ENCODE peak calls at places on chromosomes 13 and 19, in six cellular contexts. E is NCI-H526 treated with DMSO at 0.1 percent for 48 hours, P is astrocyte of the spinal cord, N is NCI-H1092 treated with DMSO at 0.1 percent for 48 hours, O is thoracic aorta, Y is heart left ventricle. U is an unnamed sample.

GRCh38 chr13:34391071-34391470 is 551.0 kb upstream of the NBEA start:
- DNase-seq in E (no peak), P (peak; percentile 76), N (no peak), O (no peak), Y (no peak), U (no peak)

GRCh38 chr13:29676535-29676934 is 81.0 kb upstream of the SLC7A1 start:
- DNase-seq in E (no peak), P (peak; percentile 9), N (no peak), O (no peak), Y (no peak), U (no peak)

GRCh38 chr13:75279834-75280369 is 202.1 kb downstream of the TBC1D4 start:
- DNase-seq in E (peak; percentile 41), P (no peak), N (no peak), O (no peak), Y (no peak), U (no peak)

GRCh38 chr19:43624933-43625332 is 5.5 kb upstream of the ZNF428 start:
- DNase-seq in E (no peak), P (no peak), N (no peak), O (no peak), Y (no peak), U (peak; percentile 96)

GRCh38 chr19:16888629-16889371 is at the start of gene F2RL3:
- DNase-seq in E (no peak), P (no peak), N (no peak), O (no peak), Y (peak; percentile 76), U (no peak)

GRCh38 chr13:76791290-76791664 is 94.9 kb downstream of the KCTD12 start:
- DNase-seq in E (no peak), P (no peak), N (no peak), O (no peak), Y (no peak), U (peak; percentile 1)

GRCh38 chr19:56905616-56906015 is 65.1 kb upstream of the PEG3 start:
- DNase-seq in E (no peak), P (no peak), N (no peak), O (no peak), Y (no peak), U (no peak)

GRCh38 chr19:5567360-5567970 is at the start of gene TINCR:
- DNase-seq in E (no peak), P (no peak), N (no peak), O (no peak), Y (no peak), U (no peak)

GRCh38 chr13:113784645-113785024 is 25.6 kb downstream of the TMEM255B start:
- DNase-seq in E (no peak), P (no peak), N (no peak), O (no peak), Y (no peak), U (no peak)

GRCh38 chr19:36420961-36421748 is 2.7 kb upstream of the ZFP82 start:
- DNase-seq in E (no peak), P (peak; percentile 28), N (peak; percentile 28), O (no peak), Y (peak; percentile 35), U (no peak)

GRCh38 chr19:53394522-53394973 is 401 bp upstream of the ZNF765 start:
- DNase-seq in E (no peak), P (no peak), N (peak; percentile 52), O (peak; percentile 18), Y (peak; percentile 79), U (no peak)

GRCh38 chr13:76828316-76828741 is 57.9 kb downstream of the KCTD12 start:
- DNase-seq in E (no peak), P (no peak), N (no peak), O (no peak), Y (no peak), U (no peak)

GRCh38 chr13:98775844-98776598 is 23.5 kb upstream of the SLC15A1 start:
- DNase-seq in E (no peak), P (peak; percentile 62), N (no peak), O (no peak), Y (no peak), U (no peak)

GRCh38 chr13:20475927-20476691 is 49.5 kb downstream of the CRYL1 start:
- DNase-seq in E (no peak), P (peak; percentile 43), N (no peak), O (no peak), Y (no peak), U (no peak)

GRCh38 chr13:20136781-20137703 is 23.8 kb downstream of the GJA3 start:
- DNase-seq in E (peak; percentile 79), P (no peak), N (no peak), O (no peak), Y (no peak), U (peak; percentile 85)

U was measured in H1.